ENCODE peak calls at places on chromosomes 11 and 22, in six cellular contexts. Y is activated CD4-positive, alpha-beta T cell treated with anti-CD3 and anti-CD28 coated beads, Interleukin-2, amount 10 ng/mL, durations not matched to agents 24 days and 14 days; D is DMS153; T is fibroblast of mammary gland; H is head of caudate nucleus; P is EL. X is an unnamed sample.

GRCh38 chr11:10540546-10540914 is 457 bp downstream of the RNF141 start:
- DNase-seq in Y (no peak), T (peak), P (peak), D (no peak), H (no peak), X (peak)

GRCh38 chr11:17748761-17749721 is 14.5 kb downstream of the KCNC1 start:
- DNase-seq in T (no peak), D (no peak), H (no peak), Y (no peak), P (no peak), X (no peak)

GRCh38 chr11:64378335-64378884 is 19.4 kb downstream of the RPS6KA4 start:
- DNase-seq in D (no peak), T (peak), H (no peak), P (no peak), Y (no peak), X (no peak)

GRCh38 chr11:59674291-59674690 is 5.5 kb upstream of the PATL1 start:
- DNase-seq in P (no peak), H (no peak), D (no peak), Y (no peak), T (no peak), X (no peak)

GRCh38 chr11:12667646-12668045 is 6.6 kb upstream of the TEAD1 start:
- DNase-seq in D (no peak), T (no peak), P (no peak), Y (no peak), H (no peak), X (no peak)

GRCh38 chr11:110430267-110431211 is 791 bp downstream of the FDX1 start:
- DNase-seq in T (peak), P (peak), Y (no peak), H (peak), D (no peak), X (peak)

GRCh38 chr11:3896644-3897043 is 41.2 kb downstream of the STIM1 start:
- DNase-seq in T (no peak), P (no peak), H (no peak), Y (no peak), D (no peak), X (no peak)

GRCh38 chr11:86246293-86246675 is 1.7 kb downstream of the EED start:
- DNase-seq in D (no peak), P (no peak), Y (no peak), H (no peak), T (peak), X (no peak)

GRCh38 chr22:49014227-49015201 is 813.2 kb downstream of the BRD1 start:
- DNase-seq in T (no peak), D (no peak), H (no peak), P (no peak), Y (no peak), X (no peak)

GRCh38 chr11:15720460-15720859 is 605.7 kb downstream of the INSC start:
- DNase-seq in T (no peak), H (no peak), Y (no peak), P (peak), D (peak), X (no peak)

GRCh38 chr22:19889951-19890350 is 35.3 kb upstream of the GNB1L start:
- DNase-seq in Y (peak), H (no peak), P (no peak), T (no peak), D (no peak), X (no peak)

GRCh38 chr22:39654959-39655579 is 84.5 kb downstream of the CACNA1I start:
- DNase-seq in D (no peak), T (no peak), P (no peak), H (no peak), Y (no peak), X (no peak)

GRCh38 chr11:66848671-66849500 is 5.6 kb downstream of the RCE1 start:
- DNase-seq in P (no peak), D (no peak), T (no peak), H (no peak), Y (no peak), X (no peak)

GRCh38 chr22:30423296-30423958 is 2.1 kb upstream of the MTFP1 start:
- DNase-seq in D (no peak), Y (no peak), P (no peak), T (no peak), H (no peak), X (peak)

GRCh38 chr11:2209900-2210321 is 38.3 kb upstream of the TH start:
- DNase-seq in H (no peak), P (no peak), Y (no peak), T (no peak), D (no peak), X (no peak)

GRCh38 chr11:130827697-130828377 is 88.4 kb downstream of the SNX19 start:
- DNase-seq in H (peak), D (no peak), Y (no peak), P (peak), T (peak), X (no peak)

GRCh38 chr11:133078591-133079179 is 453.6 kb downstream of the OPCML start:
- DNase-seq in Y (peak), H (peak), T (peak), D (peak), P (peak), X (peak)

X was measured in NCI-H748 treated with DMSO at 0.1 percent for 48 hours.